ENCODE peak calls at places on chromosomes 4 and X, in five cellular contexts. One of them, this sample, is unnamed.

GRCh38 chrX:101117701-101118100 is 19.7 kb downstream of the CENPI start:
- DNase-seq in HepG2: no peak
- DNase-seq in H1: no peak
- DNase-seq in HCT116: no peak
- DNase-seq in K562: no peak
- DNase-seq in this sample: no peak

GRCh38 chr4:10098770-10099139 is 17.8 kb downstream of the WDR1 start:
- DNase-seq in H1: no peak
- DNase-seq in K562: no peak
- DNase-seq in HepG2: no peak
- DNase-seq in HCT116: peak; percentile 41
- DNase-seq in this sample: no peak

GRCh38 chr4:164542431-164542830 is 211.5 kb upstream of the SMIM31 start:
- DNase-seq in H1: no peak
- DNase-seq in HepG2: no peak
- DNase-seq in HCT116: no peak
- DNase-seq in K562: no peak
- DNase-seq in this sample: no peak

GRCh38 chr4:44638091-44638490 is 13.3 kb downstream of the YIPF7 start:
- DNase-seq in H1: no peak
- DNase-seq in HCT116: no peak
- DNase-seq in K562: no peak
- DNase-seq in HepG2: no peak
- DNase-seq in this sample: no peak

GRCh38 chr4:48450740-48451139 is 32.4 kb upstream of the SLC10A4 start:
- DNase-seq in HCT116: no peak
- DNase-seq in HepG2: no peak
- DNase-seq in K562: no peak
- DNase-seq in H1: no peak
- DNase-seq in this sample: no peak

GRCh38 chrX:149909324-149910177 is 19.8 kb upstream of the HSFX4 start:
- DNase-seq in HepG2: no peak
- DNase-seq in H1: no peak
- DNase-seq in HCT116: no peak
- DNase-seq in K562: no peak
- DNase-seq in this sample: no peak

GRCh38 chrX:2266445-2267349 is 234.1 kb downstream of the DHRSX start:
- DNase-seq in HCT116: no peak
- DNase-seq in HepG2: no peak
- DNase-seq in H1: no peak
- DNase-seq in K562: no peak
- DNase-seq in this sample: no peak

GRCh38 chr4:1400861-1401408 is 5.3 kb downstream of the NKX1-1 start:
- DNase-seq in HCT116: no peak
- DNase-seq in K562: no peak
- DNase-seq in HepG2: no peak
- DNase-seq in H1: peak; percentile 52
- DNase-seq in this sample: no peak

GRCh38 chrX:13000311-13000811 is 25.5 kb downstream of the TMSB4X start:
- DNase-seq in HCT116: no peak
- DNase-seq in K562: no peak
- DNase-seq in H1: no peak
- DNase-seq in HepG2: no peak
- DNase-seq in this sample: peak; percentile 90

GRCh38 chr4:86596802-86597201 is 2.7 kb downstream of the PTPN13 start:
- DNase-seq in H1: no peak
- DNase-seq in K562: no peak
- DNase-seq in HCT116: peak; percentile 7
- DNase-seq in HepG2: no peak
- DNase-seq in this sample: no peak

GRCh38 chrX:115582871-115583729 is 22.1 kb downstream of the PLS3 start:
- DNase-seq in HepG2: no peak
- DNase-seq in HCT116: no peak
- DNase-seq in H1: no peak
- DNase-seq in K562: no peak
- DNase-seq in this sample: no peak

GRCh38 chr4:22957774-22958173 is 265.0 kb downstream of the GBA3 start:
- DNase-seq in K562: no peak
- DNase-seq in HepG2: no peak
- DNase-seq in H1: no peak
- DNase-seq in HCT116: no peak
- DNase-seq in this sample: no peak

GRCh38 chrX:48800574-48801280 is 1.1 kb upstream of the HDAC6 start:
- DNase-seq in H1: no peak
- DNase-seq in HCT116: no peak
- DNase-seq in K562: peak; percentile 92
- DNase-seq in HepG2: no peak
- DNase-seq in this sample: no peak

GRCh38 chr4:176970853-176971252 is 178.1 kb upstream of the VEGFC start:
- DNase-seq in H1: no peak
- DNase-seq in HCT116: no peak
- DNase-seq in HepG2: no peak
- DNase-seq in K562: no peak
- DNase-seq in this sample: no peak

GRCh38 chr4:86961605-86962295 is 26.9 kb downstream of the AFF1 start:
- DNase-seq in K562: peak; percentile 86
- DNase-seq in HCT116: no peak
- DNase-seq in H1: no peak
- DNase-seq in HepG2: no peak
- DNase-seq in this sample: peak; percentile 85

GRCh38 chr4:20416800-20417199 is 165.1 kb downstream of the SLIT2 start:
- DNase-seq in HCT116: no peak
- DNase-seq in K562: no peak
- DNase-seq in H1: no peak
- DNase-seq in HepG2: no peak
- DNase-seq in this sample: no peak

GRCh38 chrX:78105944-78106650 is 2.0 kb downstream of the PGK1 start:
- DNase-seq in H1: no peak
- DNase-seq in K562: no peak
- DNase-seq in HCT116: no peak
- DNase-seq in HepG2: no peak
- DNase-seq in this sample: no peak

GRCh38 chrX:9494806-9495205 is 29.9 kb downstream of the TBL1X start:
- DNase-seq in HepG2: no peak
- DNase-seq in K562: peak; percentile 55
- DNase-seq in H1: no peak
- DNase-seq in HCT116: no peak
- DNase-seq in this sample: no peak

GRCh38 chr4:8260656-8261111 is 8.9 kb upstream of the HTRA3 start:
- DNase-seq in K562: no peak
- DNase-seq in HCT116: no peak
- DNase-seq in H1: no peak
- DNase-seq in HepG2: no peak
- DNase-seq in this sample: no peak

GRCh38 chrX:46178763-46179162 is 366.5 kb downstream of the ZNF674 start:
- DNase-seq in HepG2: no peak
- DNase-seq in K562: no peak
- DNase-seq in HCT116: no peak
- DNase-seq in H1: no peak
- DNase-seq in this sample: peak; percentile 1

GRCh38 chr4:74535471-74535870 is 90.5 kb downstream of the AREG start:
- DNase-seq in HCT116: no peak
- DNase-seq in K562: no peak
- DNase-seq in H1: no peak
- DNase-seq in HepG2: no peak
- DNase-seq in this sample: no peak

GRCh38 chrX:97367149-97367548 is 483.4 kb downstream of the RPA4 start:
- DNase-seq in K562: no peak
- DNase-seq in H1: no peak
- DNase-seq in HepG2: no peak
- DNase-seq in HCT116: no peak
- DNase-seq in this sample: no peak

GRCh38 chr4:94575652-94576051 is 123.9 kb downstream of the PDLIM5 start:
- DNase-seq in H1: no peak
- DNase-seq in HepG2: no peak
- DNase-seq in HCT116: no peak
- DNase-seq in K562: no peak
- DNase-seq in this sample: no peak

GRCh38 chr4:185920171-185920570 is 108.2 kb upstream of the SORBS2 start:
- DNase-seq in HCT116: no peak
- DNase-seq in K562: no peak
- DNase-seq in H1: no peak
- DNase-seq in HepG2: peak; percentile 65
- DNase-seq in this sample: no peak

GRCh38 chr4:182042945-182043344 is 200.3 kb upstream of the TENM3 start:
- DNase-seq in K562: no peak
- DNase-seq in H1: no peak
- DNase-seq in HCT116: no peak
- DNase-seq in HepG2: no peak
- DNase-seq in this sample: no peak

GRCh38 chrX:21723097-21723496 is 34.8 kb downstream of the SMPX start:
- DNase-seq in H1: no peak
- DNase-seq in HCT116: no peak
- DNase-seq in K562: no peak
- DNase-seq in HepG2: no peak
- DNase-seq in this sample: no peak

GRCh38 chr4:139849219-139849618 is 183.6 kb downstream of the MGST2 start:
- DNase-seq in HCT116: no peak
- DNase-seq in K562: no peak
- DNase-seq in HepG2: peak; percentile 43
- DNase-seq in H1: no peak
- DNase-seq in this sample: no peak

GRCh38 chr4:140315970-140316369 is 57.5 kb upstream of the SCOC start:
- DNase-seq in HepG2: no peak
- DNase-seq in K562: no peak
- DNase-seq in HCT116: no peak
- DNase-seq in H1: no peak
- DNase-seq in this sample: no peak

GRCh38 chrX:109827772-109828171 is 94.7 kb upstream of the ACSL4 start:
- DNase-seq in HCT116: no peak
- DNase-seq in HepG2: no peak
- DNase-seq in H1: no peak
- DNase-seq in K562: no peak
- DNase-seq in this sample: no peak

GRCh38 chrX:130114141-130114561 is 3.9 kb upstream of the ELF4 start:
- DNase-seq in H1: no peak
- DNase-seq in K562: peak; percentile 39
- DNase-seq in HCT116: no peak
- DNase-seq in HepG2: no peak
- DNase-seq in this sample: no peak

GRCh38 chr4:6120361-6120760 is 80.0 kb downstream of the JAKMIP1 start:
- DNase-seq in HCT116: no peak
- DNase-seq in H1: no peak
- DNase-seq in HepG2: no peak
- DNase-seq in K562: no peak
- DNase-seq in this sample: no peak

GRCh38 chr4:41202356-41202755 is 12.0 kb downstream of the APBB2 start:
- DNase-seq in K562: no peak
- DNase-seq in HCT116: no peak
- DNase-seq in HepG2: no peak
- DNase-seq in H1: no peak
- DNase-seq in this sample: no peak

GRCh38 chr4:102553982-102554381 is 52.8 kb downstream of the NFKB1 start:
- DNase-seq in K562: no peak
- DNase-seq in HepG2: no peak
- DNase-seq in H1: no peak
- DNase-seq in HCT116: no peak
- DNase-seq in this sample: no peak

GRCh38 chr4:133320576-133321170 is 171.6 kb downstream of the PCDH10 start:
- DNase-seq in H1: no peak
- DNase-seq in HCT116: peak; percentile 33
- DNase-seq in HepG2: peak; percentile 26
- DNase-seq in K562: peak; percentile 17
- DNase-seq in this sample: no peak

GRCh38 chr4:142718981-142719380 is 127.1 kb downstream of the INPP4B start:
- DNase-seq in HCT116: no peak
- DNase-seq in HepG2: no peak
- DNase-seq in H1: no peak
- DNase-seq in K562: no peak
- DNase-seq in this sample: no peak
- H3K27ac ChIP-seq in HCT116: peak overlapping the region; percentile 65
- H3K27ac ChIP-seq in HepG2: no peak overlapping the region
- H3K27ac ChIP-seq in H1: no peak overlapping the region
- H3K27ac ChIP-seq in K562: no peak overlapping the region
- H3K27ac ChIP-seq in this sample: no peak overlapping the region

GRCh38 chr4:168218663-168219062 is 99.9 kb downstream of the DDX60 start:
- DNase-seq in HepG2: no peak
- DNase-seq in H1: no peak
- DNase-seq in K562: no peak
- DNase-seq in HCT116: no peak
- DNase-seq in this sample: no peak
- TF ChIP-seq ZNF274 in HepG2: no peak
- TF ChIP-seq ZNF274 in H1: no peak
- TF ChIP-seq ZNF274 in K562: no peak
- TF ChIP-seq ZNF274 in HCT116: no peak
- TF ChIP-seq ZNF274 in this sample: no peak

GRCh38 chrX:53332204-53332603 is 50.8 kb upstream of the IQSEC2 start:
- DNase-seq in K562: no peak
- DNase-seq in HepG2: no peak
- DNase-seq in HCT116: no peak
- DNase-seq in H1: no peak
- DNase-seq in this sample: no peak
- H3K27ac ChIP-seq in K562: no peak overlapping the region
- H3K27ac ChIP-seq in HepG2: no peak overlapping the region
- H3K27ac ChIP-seq in HCT116: no peak overlapping the region
- H3K27ac ChIP-seq in H1: no peak overlapping the region
- H3K27ac ChIP-seq in this sample: no peak overlapping the region

DNA sequence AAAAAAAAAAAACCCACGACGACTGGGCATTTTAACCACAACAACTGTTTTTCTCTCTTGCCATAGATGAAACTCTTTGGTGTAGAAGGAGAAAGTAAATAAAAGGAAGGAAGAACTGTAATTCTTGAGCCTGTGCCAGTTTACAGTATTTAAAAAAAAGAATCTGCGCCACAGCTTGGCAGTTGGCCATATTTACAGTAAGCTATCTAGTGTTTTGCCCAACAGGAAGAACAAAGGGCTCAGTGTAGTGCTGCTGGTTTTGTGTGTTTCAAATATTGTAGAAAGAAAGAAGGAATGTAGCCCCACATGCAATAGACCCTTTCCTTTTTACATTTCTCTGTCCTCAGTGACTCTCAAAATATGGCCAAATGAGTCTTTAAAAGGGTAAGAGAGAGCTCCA is 66.1 kb downstream of the NR3C2 start:
- DNase-seq in HCT116: peak; percentile 45
- DNase-seq in K562: no peak
- DNase-seq in HepG2: peak; percentile 94
- DNase-seq in H1: no peak
- DNase-seq in this sample: no peak
- TF ChIP-seq ZNF274 in HCT116: no peak
- TF ChIP-seq ZNF274 in K562: no peak
- TF ChIP-seq ZNF274 in HepG2: no peak
- TF ChIP-seq ZNF274 in H1: no peak
- TF ChIP-seq ZNF274 in this sample: no peak

GRCh38 chr4:99645036-99645435 is 12.6 kb downstream of the C4orf54 start:
- DNase-seq in K562: no peak
- DNase-seq in HepG2: no peak
- DNase-seq in H1: no peak
- DNase-seq in HCT116: no peak
- DNase-seq in this sample: no peak

GRCh38 chr4:99642725-99643489 is 14.7 kb downstream of the C4orf54 start:
- DNase-seq in HCT116: no peak
- DNase-seq in K562: no peak
- DNase-seq in H1: no peak
- DNase-seq in HepG2: no peak
- DNase-seq in this sample: no peak

GRCh38 chr4:99644453-99644852 is 13.2 kb downstream of the C4orf54 start:
- DNase-seq in H1: no peak
- DNase-seq in HCT116: no peak
- DNase-seq in HepG2: no peak
- DNase-seq in K562: no peak
- DNase-seq in this sample: no peak

GRCh38 chr4:99648321-99648720 is 9.3 kb downstream of the C4orf54 start:
- DNase-seq in HCT116: no peak
- DNase-seq in HepG2: no peak
- DNase-seq in H1: no peak
- DNase-seq in K562: no peak
- DNase-seq in this sample: no peak

GRCh38 chr4:99645638-99646037 is 12.0 kb downstream of the C4orf54 start:
- DNase-seq in HCT116: no peak
- DNase-seq in H1: no peak
- DNase-seq in HepG2: no peak
- DNase-seq in K562: no peak
- DNase-seq in this sample: no peak
- H3K27ac ChIP-seq in HCT116: no peak overlapping the region
- H3K27ac ChIP-seq in H1: no peak overlapping the region
- H3K27ac ChIP-seq in HepG2: no peak overlapping the region
- H3K27ac ChIP-seq in K562: no peak overlapping the region
- H3K27ac ChIP-seq in this sample: no peak overlapping the region